ENCODE peak calls at places on chromosomes 13 and 19, in seven cellular contexts. O is esophagus squamous epithelium, Z is testis, V is A549, K is prostate gland, B is Peyer's patch, F is uterus. H is an unnamed sample. For H3K9me3, the result is how much of the 10 kb centered on the place peaks cover.

GRCh38 chr19:13639342-13639929 is 124.9 kb upstream of the MRI1 start:
- DNase-seq in O (no peak), Z (no peak), V (no peak), K (no peak), B (no peak), F (no peak), H (no peak)

GRCh38 chr13:69856331-69856730 is 251.3 kb upstream of the ATXN8OS start:
- DNase-seq in O (no peak), Z (no peak), V (no peak), K (no peak), B (no peak), F (no peak), H (no peak)

GRCh38 chr19:38264486-38265212 is at the start of gene SPINT2:
- DNase-seq in O (no peak), Z (no peak), V (peak), K (no peak), B (no peak), F (no peak), H (no peak)

GRCh38 chr19:38862321-38863059 is 12.7 kb upstream of the HNRNPL start:
- DNase-seq in O (no peak), Z (no peak), V (no peak), K (peak), B (no peak), F (peak), H (no peak)

GRCh38 chr13:42078113-42078769 is 29.8 kb downstream of the DGKH start:
- DNase-seq in O (no peak), Z (peak), V (no peak), K (no peak), B (no peak), F (no peak), H (no peak)

GRCh38 chr13:93172109-93172508 is 54.5 kb upstream of the GPC6 start:
- DNase-seq in O (no peak), Z (peak), V (no peak), K (no peak), B (no peak), F (no peak), H (no peak)

GRCh38 chr13:26619321-26619720 is 61.8 kb downstream of the WASF3 start:
- DNase-seq in O (no peak), Z (no peak), V (no peak), K (no peak), B (no peak), F (no peak), H (no peak)

GRCh38 chr13:20230913-20231838 is 943 bp downstream of the GJB6 start:
- DNase-seq in O (no peak), Z (no peak), V (no peak), K (no peak), B (no peak), F (no peak), H (no peak)

GRCh38 chr19:27764186-27764804 is 1448.7 kb downstream of the UQCRFS1 start:
- DNase-seq in O (no peak), Z (no peak), V (no peak), K (no peak), B (no peak), F (no peak), H (no peak)

GRCh38 chr13:28540612-28541011 is 45.7 kb upstream of the FLT1 start:
- DNase-seq in O (no peak), Z (no peak), V (no peak), K (no peak), B (no peak), F (no peak), H (no peak)

GRCh38 chr19:35734273-35734672 is 8.0 kb downstream of the IGFLR1 start:
- DNase-seq in O (no peak), Z (no peak), V (no peak), K (no peak), B (no peak), F (no peak), H (no peak)

GRCh38 chr13:65990684-65991083 is 1239.5 kb downstream of the PCDH9 start:
- DNase-seq in O (no peak), Z (no peak), V (no peak), K (no peak), B (no peak), F (no peak), H (no peak)

GRCh38 chr13:114126789-114127472 is 5.5 kb downstream of the RASA3 start:
- DNase-seq in O (no peak), Z (no peak), V (no peak), K (no peak), B (no peak), F (no peak), H (no peak)

GRCh38 chr13:23724196-23724970 is 154.2 kb downstream of the TNFRSF19 start:
- DNase-seq in O (no peak), Z (no peak), V (no peak), K (no peak), B (no peak), F (no peak), H (no peak)

GRCh38 chr13:42815686-42816085 is 34.3 kb downstream of the FAM216B start:
- DNase-seq in O (no peak), Z (no peak), V (no peak), K (no peak), B (no peak), F (no peak), H (no peak)

GRCh38 chr13:94112227-94112626 is 367.3 kb downstream of the DCT start:
- DNase-seq in O (no peak), Z (no peak), V (no peak), K (no peak), B (no peak), F (no peak), H (no peak)

GRCh38 chr13:91133941-91134772 is 213.3 kb upstream of the MIR17HG start:
- DNase-seq in O (no peak), Z (peak), V (peak), K (peak), B (no peak), F (no peak), H (no peak)

GRCh38 chr19:24004166-24004565 is 82.8 kb upstream of the ZNF254 start:
- DNase-seq in O (no peak), Z (no peak), V (no peak), K (no peak), B (no peak), F (no peak), H (no peak)

GRCh38 chr19:12064266-12065099 is at the start of gene ZNF844:
- DNase-seq in O (peak), Z (peak), V (no peak), K (peak), B (peak), F (peak), H (peak)

GRCh38 chr19:22545751-22546150 is 88.4 kb upstream of the ZNF492 start:
- DNase-seq in O (no peak), Z (peak), V (peak), K (no peak), B (no peak), F (peak), H (peak)

GRCh38 chr19:27780367-27781065 is 1432.4 kb downstream of the UQCRFS1 start:
- DNase-seq in O (no peak), Z (no peak), V (no peak), K (no peak), B (no peak), F (no peak), H (no peak)

GRCh38 chr19:15616627-15617270 is 1.7 kb downstream of the CYP4F8 start:
- DNase-seq in O (no peak), Z (no peak), V (no peak), K (no peak), B (no peak), F (no peak), H (no peak)

GRCh38 chr19:15621801-15622200 is 6.8 kb downstream of the CYP4F8 start:
- DNase-seq in O (no peak), Z (no peak), V (no peak), K (no peak), B (no peak), F (no peak), H (no peak)

GRCh38 chr19:15615526-15615925 is 508 bp downstream of the CYP4F8 start:
- DNase-seq in O (no peak), Z (no peak), V (no peak), K (no peak), B (no peak), F (no peak), H (no peak)

GRCh38 chr19:15616183-15616582 is 1.2 kb downstream of the CYP4F8 start:
- DNase-seq in O (no peak), Z (no peak), V (no peak), K (no peak), B (no peak), F (no peak), H (no peak)

GRCh38 chr19:15618321-15618720 is 3.3 kb downstream of the CYP4F8 start:
- DNase-seq in O (no peak), Z (no peak), V (no peak), K (no peak), B (no peak), F (no peak), H (no peak)
- H3K9me3 ChIP-seq in O (under half), Z (under half), V (under half), K (under half), B (under half), F (under half), H (under half)

GRCh38 chr13:99617474-99618255 is 116.4 kb downstream of the TM9SF2 start:
- DNase-seq in O (no peak), Z (peak), V (peak), K (no peak), B (no peak), F (peak), H (peak)

GRCh38 chr13:99619207-99619606 is 117.9 kb downstream of the TM9SF2 start:
- DNase-seq in O (no peak), Z (no peak), V (no peak), K (no peak), B (no peak), F (no peak), H (no peak)

GRCh38 chr13:99610702-99611289 is 109.5 kb downstream of the TM9SF2 start:
- DNase-seq in O (no peak), Z (no peak), V (no peak), K (no peak), B (no peak), F (no peak), H (no peak)

DNA sequence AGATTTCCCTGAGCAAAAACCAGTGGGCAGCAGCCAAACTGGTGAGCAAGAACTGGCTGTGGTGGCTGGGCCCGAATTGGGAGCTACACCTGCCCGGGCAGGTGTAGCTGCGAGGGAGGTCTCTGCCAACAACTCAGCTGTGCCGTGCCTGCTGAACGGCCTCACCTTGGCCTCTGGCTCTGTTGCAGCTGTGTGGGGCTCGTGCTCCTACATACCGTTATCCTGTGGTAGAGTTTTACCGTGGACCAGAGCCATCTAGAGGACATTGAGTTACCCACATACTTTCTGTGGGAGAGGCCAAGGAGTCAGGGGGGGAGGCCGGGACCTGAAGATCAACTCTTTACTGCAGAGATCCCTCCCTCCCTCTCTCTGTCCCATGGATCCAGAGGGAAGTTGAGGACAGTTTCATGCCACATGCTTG is 113.2 kb downstream of the TM9SF2 start:
- DNase-seq in O (no peak), Z (peak), V (peak), K (peak), B (peak), F (no peak), H (peak)
- TF ChIP-seq CTCF in O (peak), Z (no peak), V (peak), K (no peak), B (peak), F (no peak), H (peak)

DNA sequence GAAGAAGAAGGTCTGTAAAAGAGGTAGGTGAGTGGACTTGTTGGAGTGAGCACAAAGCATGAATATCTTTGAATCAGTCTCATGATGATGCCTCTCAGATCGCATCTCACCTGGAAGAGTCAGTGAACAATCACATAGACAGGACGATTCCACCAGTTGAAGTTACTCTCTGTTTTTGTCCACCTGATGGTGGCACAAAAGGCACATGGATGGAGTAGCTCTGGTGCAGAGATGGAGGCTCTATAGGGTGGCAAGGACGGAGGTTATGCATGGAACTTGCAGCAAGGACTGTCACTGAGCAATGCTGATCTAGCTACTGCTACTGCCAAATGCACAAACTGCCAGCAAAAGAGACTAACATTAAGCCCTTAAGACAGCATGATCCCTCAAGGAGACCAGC is 10.3 kb upstream of the MYCBP2 start:
- DNase-seq in O (no peak), Z (no peak), V (no peak), K (no peak), B (no peak), F (no peak), H (no peak)
- TF ChIP-seq POLR2A in O (no peak), Z (no peak), V (no peak), K (no peak), B (no peak), F (no peak), H (no peak)

GRCh38 chr19:42471554-42472249 is 29.0 kb upstream of the CXCL17 start:
- DNase-seq in O (no peak), Z (no peak), V (no peak), K (peak), B (no peak), F (no peak), H (no peak)

GRCh38 chr19:42467437-42467760 is 24.7 kb upstream of the CXCL17 start:
- DNase-seq in O (no peak), Z (no peak), V (no peak), K (peak), B (no peak), F (no peak), H (no peak)

GRCh38 chr19:42466521-42467436 is 24.0 kb upstream of the CXCL17 start:
- DNase-seq in O (no peak), Z (no peak), V (no peak), K (no peak), B (no peak), F (no peak), H (no peak)

GRCh38 chr19:42468273-42468796 is 25.6 kb upstream of the CXCL17 start:
- DNase-seq in O (no peak), Z (no peak), V (no peak), K (no peak), B (no peak), F (no peak), H (no peak)

GRCh38 chr19:42469311-42470239 is 26.8 kb upstream of the CXCL17 start:
- DNase-seq in O (no peak), Z (no peak), V (no peak), K (no peak), B (no peak), F (no peak), H (no peak)
- H3K9me3 ChIP-seq in O (under half), Z (under half), V (under half), K (under half), B (under half), F (under half), H (under half)

H was measured in right lobe of liver.